ENCODE peak calls at places on chromosomes 2 and 18, in seven cellular contexts. I is AG10803; P is spleen; G is psoas muscle; D is CD4-positive, alpha-beta T cell; T is esophagus squamous epithelium; L is MCF 10A. Y is an unnamed sample.

GRCh38 chr2:228723599-228723998 is 542.1 kb upstream of the SPHKAP start:
- DNase-seq in G (no peak), L (no peak), P (no peak), T (no peak), I (no peak), D (no peak), Y (no peak)

GRCh38 chr2:10933700-10934225 is 22.0 kb downstream of the KCNF1 start:
- DNase-seq in L (no peak), P (peak; percentile 42), T (no peak), G (no peak), I (no peak), D (no peak), Y (no peak)

GRCh38 chr2:74700643-74701377 is 46.8 kb downstream of the SEMA4F start:
- DNase-seq in G (no peak), D (no peak), I (no peak), P (no peak), L (no peak), T (no peak), Y (no peak)

GRCh38 chr2:88600038-88600465 is 27.2 kb downstream of the EIF2AK3 start:
- DNase-seq in G (no peak), P (no peak), T (peak; percentile 11), D (no peak), I (peak; percentile 84), L (peak; percentile 93), Y (peak; percentile 72)

GRCh38 chr2:215983581-215984351 is 29.6 kb downstream of the MREG start:
- DNase-seq in T (no peak), L (peak; percentile 46), I (peak; percentile 61), D (no peak), G (no peak), P (no peak), Y (peak; percentile 32)

GRCh38 chr2:177242136-177242987 is 22.2 kb downstream of the NFE2L2 start:
- DNase-seq in P (no peak), D (no peak), I (peak; percentile 98), L (peak; percentile 88), T (no peak), G (no peak), Y (no peak)

GRCh38 chr2:128178650-128179460 is 87.9 kb downstream of the UGGT1 start:
- DNase-seq in D (peak; percentile 38), I (peak; percentile 74), G (peak; percentile 79), L (peak; percentile 68), T (no peak), P (peak; percentile 84), Y (peak; percentile 40)

GRCh38 chr2:141878016-141878415 is 252.8 kb downstream of the LRP1B start:
- DNase-seq in P (no peak), T (no peak), L (no peak), G (no peak), D (no peak), I (no peak), Y (no peak)

GRCh38 chr2:96554293-96555145 is 18.0 kb downstream of the ARID5A start:
- DNase-seq in D (peak; percentile 79), L (peak; percentile 58), G (peak; percentile 91), I (peak; percentile 62), P (peak; percentile 94), T (no peak), Y (peak; percentile 85)

GRCh38 chr2:58497189-58497588 is 256.1 kb upstream of the FANCL start:
- DNase-seq in G (no peak), I (no peak), P (no peak), L (peak; percentile 65), D (no peak), T (no peak), Y (no peak)

GRCh38 chr2:58875462-58875861 is 634.3 kb upstream of the FANCL start:
- DNase-seq in D (no peak), I (no peak), L (no peak), G (no peak), P (no peak), T (no peak), Y (no peak)

GRCh38 chr2:109699646-109700045 is 85.5 kb downstream of the SOWAHC start:
- DNase-seq in L (no peak), I (no peak), T (no peak), D (no peak), P (no peak), G (no peak), Y (no peak)

GRCh38 chr2:144548532-144549191 is 28.7 kb upstream of the ZEB2 start:
- DNase-seq in P (no peak), D (no peak), L (no peak), T (no peak), G (no peak), I (no peak), Y (no peak)

GRCh38 chr2:69243652-69244051 is 143.4 kb downstream of the GFPT1 start:
- DNase-seq in L (no peak), G (no peak), I (no peak), P (no peak), T (no peak), D (no peak), Y (no peak)

GRCh38 chr2:103002954-103003353 is 241.1 kb downstream of the TMEM182 start:
- DNase-seq in P (no peak), D (no peak), T (no peak), G (no peak), I (no peak), L (no peak), Y (no peak)

GRCh38 chr2:9737053-9737875 is 106.0 kb upstream of the TAF1B start:
- DNase-seq in L (no peak), I (peak; percentile 21), D (no peak), P (no peak), G (no peak), T (no peak), Y (peak; percentile 79)

GRCh38 chr2:160045703-160046210 is 16.7 kb downstream of the PLA2R1 start:
- DNase-seq in P (no peak), T (no peak), D (no peak), L (no peak), G (no peak), I (no peak), Y (no peak)

GRCh38 chr18:9861933-9862332 is 23.8 kb upstream of the TXNDC2 start:
- DNase-seq in D (no peak), P (no peak), L (no peak), G (no peak), T (no peak), I (no peak), Y (no peak)

GRCh38 chr2:16525265-16525887 is 140.3 kb downstream of the CYRIA start:
- DNase-seq in D (no peak), I (no peak), G (no peak), P (no peak), L (peak; percentile 63), T (no peak), Y (peak; percentile 55)

GRCh38 chr2:14634223-14634884 is 1.8 kb downstream of the LRATD1 start:
- DNase-seq in L (peak; percentile 88), I (peak; percentile 72), P (peak; percentile 72), G (peak; percentile 83), T (no peak), D (no peak), Y (peak; percentile 77)

GRCh38 chr2:240917684-240918257 is 11.6 kb downstream of the CROCC2 start:
- DNase-seq in P (no peak), L (no peak), G (no peak), D (peak; percentile 28), T (no peak), I (no peak), Y (no peak)

GRCh38 chr2:184053326-184053725 is 545.0 kb upstream of the ZNF804A start:
- DNase-seq in L (peak; percentile 51), G (no peak), P (no peak), T (no peak), I (no peak), D (no peak), Y (no peak)

GRCh38 chr18:33440384-33441043 is at the start of gene CCDC178:
- DNase-seq in L (no peak), G (peak; percentile 50), P (peak; percentile 56), D (no peak), I (no peak), T (no peak), Y (no peak)

GRCh38 chr2:235052514-235053354 is 100.9 kb downstream of the SH3BP4 start:
- DNase-seq in L (no peak), P (peak; percentile 62), G (peak; percentile 44), I (no peak), D (no peak), T (no peak), Y (no peak)

GRCh38 chr2:235051436-235052260 is 99.8 kb downstream of the SH3BP4 start:
- DNase-seq in T (no peak), D (no peak), P (peak; percentile 49), L (no peak), I (peak; percentile 42), G (peak; percentile 22), Y (no peak)

GRCh38 chr2:235049069-235049468 is 97.3 kb downstream of the SH3BP4 start:
- DNase-seq in G (no peak), P (peak; percentile 33), T (no peak), I (no peak), L (no peak), D (no peak), Y (no peak)

GRCh38 chr2:235049719-235050118 is 97.9 kb downstream of the SH3BP4 start:
- DNase-seq in P (peak; percentile 71), T (no peak), L (no peak), D (no peak), G (peak; percentile 22), I (no peak), Y (no peak)

GRCh38 chr2:235050992-235051351 is 99.2 kb downstream of the SH3BP4 start:
- DNase-seq in L (peak; percentile 95), G (peak; percentile 91), I (peak; percentile 97), P (peak; percentile 75), T (peak; percentile 26), D (no peak), Y (no peak)
- TF ChIP-seq CTCF in L (peak; percentile 7), G (no peak), I (peak; percentile 8), P (no peak), T (no peak), D (no peak), Y (no peak)

GRCh38 chr2:51424418-51424817 is 392.5 kb upstream of the NRXN1 start:
- DNase-seq in I (no peak), L (peak; percentile 4), T (no peak), D (no peak), G (no peak), P (peak; percentile 38), Y (no peak)
- TF ChIP-seq CTCF in I (no peak), L (no peak), T (no peak), D (no peak), G (no peak), P (no peak), Y (no peak)

DNA sequence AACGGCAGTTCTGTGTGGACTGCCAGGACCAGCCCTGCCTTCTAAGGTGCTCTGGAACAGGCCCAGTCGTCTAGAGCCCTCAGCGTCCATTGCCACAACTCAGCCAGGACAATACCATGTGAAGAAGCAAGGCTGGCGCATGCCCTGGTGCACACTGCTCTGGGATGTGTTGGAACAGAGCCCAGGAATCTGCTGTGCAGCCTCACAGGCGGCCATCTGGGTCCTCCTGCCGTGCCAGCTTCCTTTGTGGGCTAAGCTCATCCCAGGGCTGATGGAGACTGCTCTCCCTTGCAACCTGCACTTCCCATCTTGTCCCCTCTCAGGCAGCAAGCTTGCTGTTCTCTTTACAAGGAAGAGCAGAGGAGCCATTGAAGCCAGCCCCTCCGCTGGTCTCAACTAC is 246.4 kb upstream of the PXDN start:
- DNase-seq in I (peak; percentile 15), D (no peak), L (peak; percentile 81), G (no peak), T (no peak), P (no peak), Y (no peak)
- TF ChIP-seq CTCF in I (no peak), D (no peak), L (no peak), G (no peak), T (no peak), P (no peak), Y (no peak)

DNA sequence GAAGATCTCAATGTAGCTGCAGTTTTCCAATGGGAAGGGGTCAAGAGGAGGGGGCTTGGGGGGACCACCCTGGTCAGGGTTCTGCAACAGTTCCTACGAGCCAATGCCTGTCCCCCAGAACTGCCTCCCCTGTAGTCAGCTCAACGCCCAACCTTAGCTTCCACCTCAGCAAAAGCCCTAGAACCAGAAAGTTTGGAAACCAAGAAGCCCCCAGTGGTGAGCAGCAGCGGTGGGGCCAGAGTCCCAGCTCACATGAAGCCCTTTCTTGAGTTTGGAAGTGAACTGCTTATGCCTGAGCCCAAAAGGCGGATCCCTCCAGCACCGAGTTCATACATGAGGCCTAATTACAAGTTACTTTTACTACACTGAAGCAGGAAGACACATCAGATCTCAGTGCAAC is 162.4 kb downstream of the HDAC4 start:
- DNase-seq in L (no peak), G (no peak), I (no peak), D (no peak), P (peak; percentile 27), T (no peak), Y (no peak)
- TF ChIP-seq CTCF in L (no peak), G (no peak), I (no peak), D (no peak), P (no peak), T (no peak), Y (no peak)

Y was measured in GM20000.